ENCODE peak calls at places on chromosomes 4 and X, in nine cellular contexts. G is A549, V is cardiac muscle cell, M is lower leg skin, B is AG04450, Q is dorsolateral prefrontal cortex, I is cardiac fibroblast, D is astrocyte of the spinal cord, E is transverse colon. Y is an unnamed sample.

GRCh38 chrX:110561036-110561435 is 202.4 kb downstream of the RTL9 start:
- DNase-seq in G (no peak), V (peak; percentile 17), M (no peak), B (no peak), Q (no peak), I (peak; percentile 33), D (no peak), E (no peak), Y (peak; percentile 84)

GRCh38 chrX:39449352-39449751 is 648.1 kb downstream of the MID1IP1 start:
- DNase-seq in G (no peak), V (no peak), M (no peak), B (no peak), Q (no peak), I (no peak), D (no peak), E (no peak), Y (no peak)

GRCh38 chr4:93809773-93810172 is 18.8 kb upstream of the ATOH1 start:
- DNase-seq in G (no peak), V (no peak), M (no peak), B (no peak), Q (no peak), I (no peak), D (no peak), E (peak; percentile 40), Y (no peak)

GRCh38 chr4:15778742-15779231 is 659 bp downstream of the CD38 start:
- DNase-seq in G (peak; percentile 13), V (peak; percentile 32), M (no peak), B (no peak), Q (no peak), I (no peak), D (peak; percentile 33), E (peak; percentile 64), Y (no peak)

GRCh38 chr4:151439320-151439719 is 30.3 kb downstream of the FHIP1A start:
- DNase-seq in G (no peak), V (no peak), M (no peak), B (no peak), Q (no peak), I (no peak), D (no peak), E (no peak), Y (no peak)

GRCh38 chr4:45578874-45579273 is 545.0 kb downstream of the GABRG1 start:
- DNase-seq in G (no peak), V (no peak), M (no peak), B (no peak), Q (no peak), I (no peak), D (no peak), E (no peak), Y (no peak)

GRCh38 chrX:50903387-50904027 is 7.0 kb upstream of the BMP15 start:
- DNase-seq in G (peak; percentile 18), V (peak; percentile 48), M (no peak), B (no peak), Q (no peak), I (peak; percentile 54), D (peak; percentile 45), E (no peak), Y (peak; percentile 38)

GRCh38 chr4:112876316-112876715 is 173.1 kb upstream of the ANK2 start:
- DNase-seq in G (no peak), V (no peak), M (no peak), B (no peak), Q (no peak), I (no peak), D (no peak), E (no peak), Y (no peak)

GRCh38 chrX:8755813-8756212 is 23.9 kb upstream of the ANOS1 start:
- DNase-seq in G (no peak), V (no peak), M (no peak), B (no peak), Q (no peak), I (no peak), D (no peak), E (no peak), Y (no peak)

GRCh38 chr4:15958562-15958961 is 4.4 kb downstream of the FGFBP2 start:
- DNase-seq in G (no peak), V (no peak), M (no peak), B (no peak), Q (no peak), I (no peak), D (no peak), E (no peak), Y (no peak)

GRCh38 chrX:41153453-41153852 is 68.2 kb downstream of the USP9X start:
- DNase-seq in G (no peak), V (peak; percentile 16), M (no peak), B (no peak), Q (no peak), I (peak; percentile 21), D (peak; percentile 21), E (no peak), Y (peak; percentile 44)

GRCh38 chrX:153740631-153741222 is 16.1 kb downstream of the ABCD1 start:
- DNase-seq in G (no peak), V (no peak), M (no peak), B (no peak), Q (no peak), I (no peak), D (no peak), E (no peak), Y (no peak)

GRCh38 chr4:24971192-24971591 is 58.4 kb upstream of the CCDC149 start:
- DNase-seq in G (no peak), V (no peak), M (peak; percentile 50), B (no peak), Q (no peak), I (no peak), D (no peak), E (no peak), Y (no peak)

GRCh38 chr4:24973471-24974251 is 57.1 kb downstream of the LGI2 start:
- DNase-seq in G (peak; percentile 14), V (no peak), M (peak; percentile 43), B (no peak), Q (no peak), I (no peak), D (no peak), E (peak; percentile 44), Y (no peak)

GRCh38 chr4:24975505-24975904 is 55.2 kb downstream of the LGI2 start:
- DNase-seq in G (no peak), V (no peak), M (no peak), B (no peak), Q (no peak), I (no peak), D (no peak), E (no peak), Y (no peak)

GRCh38 chr4:24970635-24971034 is 57.8 kb upstream of the CCDC149 start:
- DNase-seq in G (no peak), V (no peak), M (no peak), B (no peak), Q (no peak), I (no peak), D (no peak), E (no peak), Y (no peak)

GRCh38 chr4:24974252-24974580 is 56.5 kb downstream of the LGI2 start:
- DNase-seq in G (no peak), V (no peak), M (no peak), B (no peak), Q (no peak), I (no peak), D (no peak), E (peak; percentile 17), Y (no peak)
- H3K4me3 ChIP-seq in G (no peak overlapping the region), V (no peak overlapping the region), M (no peak overlapping the region), B (no peak overlapping the region), Q (no peak overlapping the region), I (no peak overlapping the region), D (no peak overlapping the region), E (no peak overlapping the region), Y (no peak overlapping the region)

GRCh38 chr4:147855670-147856069 is 123.8 kb downstream of the ARHGAP10 start:
- DNase-seq in G (no peak), V (no peak), M (no peak), B (no peak), Q (no peak), I (no peak), D (no peak), E (no peak), Y (no peak)
- TF ChIP-seq CTCF in G (no peak), V (no peak), M (no peak), B (no peak), Q (no peak), I (no peak), D (no peak), E (no peak), Y (no peak)

GRCh38 chr4:173415092-173415491 is 16.2 kb upstream of the SCRG1 start:
- DNase-seq in G (no peak), V (peak; percentile 85), M (no peak), B (no peak), Q (no peak), I (peak; percentile 29), D (no peak), E (no peak), Y (no peak)
- H3K4me3 ChIP-seq in G (no peak overlapping the region), V (no peak overlapping the region), M (no peak overlapping the region), B (no peak overlapping the region), Q (no peak overlapping the region), I (no peak overlapping the region), D (no peak overlapping the region), E (no peak overlapping the region), Y (no peak overlapping the region)

DNA sequence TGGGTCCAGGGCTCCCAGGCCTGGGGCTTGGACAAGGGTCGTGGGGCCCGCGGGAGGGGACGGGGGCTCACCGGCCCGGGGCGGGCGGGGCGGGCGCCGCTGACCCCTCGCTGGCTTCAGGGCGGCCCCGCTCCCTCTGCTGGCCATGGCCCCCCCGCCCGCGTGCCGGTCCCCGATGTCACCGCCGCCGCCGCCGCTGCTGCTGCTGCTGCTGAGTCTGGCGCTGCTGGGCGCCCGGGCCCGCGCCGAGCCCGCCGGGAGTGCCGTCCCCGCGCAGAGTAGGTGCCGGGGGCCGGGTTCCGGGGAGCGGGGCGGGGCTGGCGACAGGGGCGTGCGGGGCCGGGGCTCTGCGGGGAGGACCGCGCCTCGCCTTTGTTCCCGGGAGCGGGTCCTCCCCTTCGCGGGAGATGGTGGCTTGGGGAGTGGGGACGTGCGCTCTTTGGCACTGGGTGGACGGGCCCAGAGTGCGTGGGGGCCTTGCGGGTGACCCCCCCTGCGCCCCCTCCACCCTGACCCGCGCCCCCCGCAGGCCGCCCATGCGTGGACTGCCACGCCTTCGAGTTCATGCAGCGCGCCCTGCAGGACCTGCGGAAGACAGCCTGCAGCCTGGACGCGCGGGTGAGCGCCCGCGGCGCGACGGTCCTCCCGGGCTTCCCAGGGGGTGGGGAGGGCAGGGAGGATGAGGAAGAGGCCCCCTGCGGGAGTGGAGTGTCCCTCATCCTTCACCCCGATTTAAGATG is 16.8 kb upstream of the NAT8L start:
- DNase-seq in G (no peak), V (no peak), M (no peak), B (no peak), Q (no peak), I (no peak), D (no peak), E (peak; percentile 41), Y (no peak)
- TF ChIP-seq CTCF in G (no peak), V (no peak), M (no peak), B (no peak), Q (no peak), I (no peak), D (no peak), E (no peak), Y (no peak)